ENCODE peak calls at places on chromosome 5, in four cellular contexts. One of them, this sample, is unnamed.
A peak's percentile ranks its signal among the peaks of the same experiment; 100 is the strongest.

GRCh38 chr5:127184841-127185240 is 105.8 kb upstream of the MEGF10 start:
- DNase-seq in mesenchymal stem cell: no peak
- DNase-seq in H1: no peak
- DNase-seq in neuronal stem cell: no peak
- DNase-seq in this sample: no peak

GRCh38 chr5:32613050-32613672 is 27.8 kb downstream of the SUB1 start:
- DNase-seq in neuronal stem cell: peak; percentile 72
- DNase-seq in H1: peak; percentile 25
- DNase-seq in mesenchymal stem cell: peak; percentile 78
- DNase-seq in this sample: peak; percentile 96

GRCh38 chr5:16540421-16540820 is 74.8 kb upstream of the ZNF622 start:
- DNase-seq in mesenchymal stem cell: peak; percentile 27
- DNase-seq in neuronal stem cell: no peak
- DNase-seq in H1: no peak
- DNase-seq in this sample: no peak

GRCh38 chr5:44183753-44184152 is 205.5 kb downstream of the FGF10 start:
- DNase-seq in neuronal stem cell: no peak
- DNase-seq in mesenchymal stem cell: no peak
- DNase-seq in H1: no peak
- DNase-seq in this sample: no peak

GRCh38 chr5:14743601-14744295 is 79.2 kb downstream of the OTULIN start:
- DNase-seq in H1: no peak
- DNase-seq in mesenchymal stem cell: no peak
- DNase-seq in neuronal stem cell: no peak
- DNase-seq in this sample: no peak

GRCh38 chr5:33941090-33941489 is 4.9 kb downstream of the RXFP3 start:
- DNase-seq in H1: no peak
- DNase-seq in neuronal stem cell: no peak
- DNase-seq in mesenchymal stem cell: no peak
- DNase-seq in this sample: no peak

GRCh38 chr5:149841844-149842793 is 102.5 kb downstream of the PDE6A start:
- DNase-seq in H1: no peak
- DNase-seq in neuronal stem cell: no peak
- DNase-seq in mesenchymal stem cell: no peak
- DNase-seq in this sample: no peak

GRCh38 chr5:131541071-131541470 is 94.0 kb downstream of the RAPGEF6 start:
- DNase-seq in neuronal stem cell: no peak
- DNase-seq in H1: no peak
- DNase-seq in mesenchymal stem cell: no peak
- DNase-seq in this sample: no peak

GRCh38 chr5:158857376-158857775 is 242.3 kb downstream of the EBF1 start:
- DNase-seq in mesenchymal stem cell: no peak
- DNase-seq in H1: no peak
- DNase-seq in neuronal stem cell: no peak
- DNase-seq in this sample: no peak

GRCh38 chr5:123732261-123732660 is 220.3 kb downstream of the CSNK1G3 start:
- DNase-seq in neuronal stem cell: no peak
- DNase-seq in H1: no peak
- DNase-seq in mesenchymal stem cell: no peak
- DNase-seq in this sample: no peak

GRCh38 chr5:77329664-77330430 is 119.4 kb downstream of the PDE8B start:
- DNase-seq in mesenchymal stem cell: no peak
- DNase-seq in neuronal stem cell: no peak
- DNase-seq in H1: no peak
- DNase-seq in this sample: peak; percentile 78

GRCh38 chr5:123176224-123176937 is 87.3 kb downstream of the PRDM6 start:
- DNase-seq in neuronal stem cell: no peak
- DNase-seq in H1: no peak
- DNase-seq in mesenchymal stem cell: peak; percentile 28
- DNase-seq in this sample: peak; percentile 23

GRCh38 chr5:75057551-75057950 is 5.2 kb upstream of the GCNT4 start:
- DNase-seq in mesenchymal stem cell: peak; percentile 32
- DNase-seq in H1: no peak
- DNase-seq in neuronal stem cell: no peak
- DNase-seq in this sample: peak; percentile 20

GRCh38 chr5:111401906-111402305 is 110.4 kb downstream of the STARD4 start:
- DNase-seq in H1: no peak
- DNase-seq in mesenchymal stem cell: no peak
- DNase-seq in neuronal stem cell: no peak
- DNase-seq in this sample: no peak

GRCh38 chr5:133552925-133553525 is 59.3 kb downstream of the FSTL4 start:
- DNase-seq in H1: peak; percentile 38
- DNase-seq in mesenchymal stem cell: peak; percentile 30
- DNase-seq in neuronal stem cell: peak; percentile 62
- DNase-seq in this sample: peak; percentile 64

GRCh38 chr5:142484821-142485387 is 160.1 kb upstream of the SPRY4 start:
- DNase-seq in neuronal stem cell: no peak
- DNase-seq in mesenchymal stem cell: peak; percentile 63
- DNase-seq in H1: no peak
- DNase-seq in this sample: peak; percentile 74

GRCh38 chr5:126938461-126938860 is 91.9 kb downstream of the MARCHF3 start:
- DNase-seq in neuronal stem cell: no peak
- DNase-seq in mesenchymal stem cell: peak; percentile 68
- DNase-seq in H1: no peak
- DNase-seq in this sample: no peak

GRCh38 chr5:89417990-89418820 is 535.2 kb upstream of the MEF2C start:
- DNase-seq in mesenchymal stem cell: no peak
- DNase-seq in H1: no peak
- DNase-seq in neuronal stem cell: no peak
- DNase-seq in this sample: no peak

GRCh38 chr5:168874713-168875380 is 295.7 kb upstream of the PANK3 start:
- DNase-seq in H1: peak; percentile 23
- DNase-seq in neuronal stem cell: no peak
- DNase-seq in mesenchymal stem cell: peak; percentile 23
- DNase-seq in this sample: peak; percentile 90

GRCh38 chr5:116759860-116760644 is 185.4 kb upstream of the SEMA6A start:
- DNase-seq in neuronal stem cell: peak; percentile 82
- DNase-seq in H1: no peak
- DNase-seq in mesenchymal stem cell: peak; percentile 48
- DNase-seq in this sample: peak; percentile 38

GRCh38 chr5:169629847-169630548 is 7.1 kb upstream of the DOCK2 start:
- DNase-seq in mesenchymal stem cell: peak; percentile 73
- DNase-seq in H1: no peak
- DNase-seq in neuronal stem cell: no peak
- DNase-seq in this sample: peak; percentile 68

GRCh38 chr5:56617998-56618397 is 197.4 kb upstream of the MAP3K1 start:
- DNase-seq in mesenchymal stem cell: no peak
- DNase-seq in H1: no peak
- DNase-seq in neuronal stem cell: no peak
- DNase-seq in this sample: no peak

GRCh38 chr5:78649816-78650561 is 1.4 kb upstream of the LHFPL2 start:
- DNase-seq in mesenchymal stem cell: peak; percentile 70
- DNase-seq in neuronal stem cell: no peak
- DNase-seq in H1: no peak
- DNase-seq in this sample: peak; percentile 5

GRCh38 chr5:180870669-180871068 is 9.6 kb upstream of the ZFP62 start:
- DNase-seq in neuronal stem cell: no peak
- DNase-seq in H1: no peak
- DNase-seq in mesenchymal stem cell: no peak
- DNase-seq in this sample: no peak

GRCh38 chr5:131096774-131097695 is 68.0 kb downstream of the HINT1 start:
- DNase-seq in neuronal stem cell: no peak
- DNase-seq in mesenchymal stem cell: no peak
- DNase-seq in H1: no peak
- DNase-seq in this sample: no peak

GRCh38 chr5:179318193-179318955 is 26.9 kb downstream of the ADAMTS2 start:
- DNase-seq in H1: no peak
- DNase-seq in neuronal stem cell: peak; percentile 87
- DNase-seq in mesenchymal stem cell: no peak
- DNase-seq in this sample: no peak

GRCh38 chr5:114118511-114118910 is 243.4 kb upstream of the KCNN2 start:
- DNase-seq in mesenchymal stem cell: no peak
- DNase-seq in H1: no peak
- DNase-seq in neuronal stem cell: no peak
- DNase-seq in this sample: no peak

GRCh38 chr5:145965804-145966203 is 29.4 kb downstream of the SH3RF2 start:
- DNase-seq in H1: no peak
- DNase-seq in neuronal stem cell: no peak
- DNase-seq in mesenchymal stem cell: no peak
- DNase-seq in this sample: peak; percentile 31

DNA sequence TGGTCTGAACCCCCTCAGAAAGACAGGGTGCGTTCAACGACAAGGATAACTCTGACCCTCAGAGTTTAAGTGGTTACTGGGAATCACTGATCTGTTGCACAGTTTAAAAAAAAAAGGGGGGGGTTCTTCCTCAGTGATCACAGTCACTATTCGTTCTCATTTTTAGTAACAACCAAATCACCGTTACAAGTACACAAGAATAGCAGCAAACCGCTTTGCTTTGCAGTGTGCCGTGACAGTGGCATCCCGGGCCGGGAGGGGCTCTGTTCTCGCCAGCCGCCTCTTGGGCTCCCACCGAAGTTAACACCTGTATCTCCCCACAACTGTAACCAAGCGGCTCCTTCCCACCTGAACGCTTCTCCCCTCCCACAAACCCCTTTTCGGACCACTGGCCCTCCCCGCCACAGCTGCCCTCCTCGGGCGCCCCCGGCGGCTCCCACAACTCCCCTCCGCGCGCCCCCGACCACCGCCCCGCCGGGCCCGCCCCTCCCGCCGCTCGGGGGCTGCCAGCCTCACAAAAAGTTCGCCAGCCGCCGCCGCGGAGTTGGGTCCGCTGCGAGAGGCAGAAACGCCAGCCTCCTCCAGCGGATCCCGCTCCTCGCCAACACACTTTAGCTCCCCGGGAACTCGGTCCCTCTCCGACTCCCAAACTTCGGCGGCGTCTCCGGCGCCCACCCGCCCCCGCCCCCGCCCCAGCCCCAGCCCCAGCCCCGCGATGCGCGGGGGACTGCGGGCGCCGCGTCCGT is 1.2 kb downstream of the SSBP2 start:
- DNase-seq in neuronal stem cell: peak; percentile 37
- DNase-seq in mesenchymal stem cell: no peak
- DNase-seq in H1: no peak
- DNase-seq in this sample: peak; percentile 32
- H2AFZ ChIP-seq in neuronal stem cell: peak overlapping the region; percentile 71
- H2AFZ ChIP-seq in mesenchymal stem cell: no peak overlapping the region
- H2AFZ ChIP-seq in H1: peak overlapping the region; percentile 1
- H2AFZ ChIP-seq in this sample: peak overlapping the region; percentile 54

GRCh38 chr5:172188033-172188892 is at the start of gene STK10:
- DNase-seq in H1: no peak
- DNase-seq in neuronal stem cell: peak; percentile 89
- DNase-seq in mesenchymal stem cell: peak; percentile 94
- DNase-seq in this sample: peak; percentile 94

GRCh38 chr5:172187118-172188032 is 649 bp downstream of the STK10 start:
- DNase-seq in H1: no peak
- DNase-seq in neuronal stem cell: peak; percentile 27
- DNase-seq in mesenchymal stem cell: peak; percentile 87
- DNase-seq in this sample: peak; percentile 91

GRCh38 chr5:172188893-172189692 is 1.1 kb upstream of the STK10 start:
- DNase-seq in neuronal stem cell: peak; percentile 60
- DNase-seq in H1: no peak
- DNase-seq in mesenchymal stem cell: peak; percentile 67
- DNase-seq in this sample: peak; percentile 63

GRCh38 chr5:172186114-172186695 is 1.8 kb downstream of the STK10 start:
- DNase-seq in neuronal stem cell: no peak
- DNase-seq in H1: no peak
- DNase-seq in mesenchymal stem cell: no peak
- DNase-seq in this sample: no peak

GRCh38 chr5:172189693-172190296 is 1.8 kb upstream of the STK10 start:
- DNase-seq in mesenchymal stem cell: no peak
- DNase-seq in neuronal stem cell: no peak
- DNase-seq in H1: no peak
- DNase-seq in this sample: no peak
- H3K4me3 ChIP-seq in mesenchymal stem cell: no peak overlapping the region
- H3K4me3 ChIP-seq in neuronal stem cell: peak overlapping the region; percentile 85
- H3K4me3 ChIP-seq in H1: peak overlapping the region; percentile 75
- H3K4me3 ChIP-seq in this sample: no peak overlapping the region

GRCh38 chr5:31412324-31412723 is 119.6 kb downstream of the DROSHA start:
- DNase-seq in H1: no peak
- DNase-seq in neuronal stem cell: no peak
- DNase-seq in mesenchymal stem cell: no peak
- DNase-seq in this sample: no peak
- H2AK5ac ChIP-seq in H1: no peak overlapping the region
- H2AK5ac ChIP-seq in neuronal stem cell: no peak overlapping the region
- H2AK5ac ChIP-seq in mesenchymal stem cell: no peak overlapping the region
- H2AK5ac ChIP-seq in this sample: no peak overlapping the region

GRCh38 chr5:372911-373709 is 51.6 kb downstream of the AHRR start:
- DNase-seq in mesenchymal stem cell: peak; percentile 63
- DNase-seq in neuronal stem cell: no peak
- DNase-seq in H1: no peak
- DNase-seq in this sample: no peak

GRCh38 chr5:374631-375335 is 53.3 kb downstream of the AHRR start:
- DNase-seq in neuronal stem cell: no peak
- DNase-seq in H1: no peak
- DNase-seq in mesenchymal stem cell: no peak
- DNase-seq in this sample: no peak

GRCh38 chr5:372556-372910 is 51.0 kb downstream of the AHRR start:
- DNase-seq in mesenchymal stem cell: no peak
- DNase-seq in H1: no peak
- DNase-seq in neuronal stem cell: no peak
- DNase-seq in this sample: no peak

GRCh38 chr5:375336-375920 is 53.9 kb downstream of the AHRR start:
- DNase-seq in H1: no peak
- DNase-seq in mesenchymal stem cell: no peak
- DNase-seq in neuronal stem cell: no peak
- DNase-seq in this sample: no peak

GRCh38 chr5:373710-374602 is 52.4 kb downstream of the AHRR start:
- DNase-seq in H1: no peak
- DNase-seq in mesenchymal stem cell: peak; percentile 85
- DNase-seq in neuronal stem cell: peak; percentile 24
- DNase-seq in this sample: no peak
- H2AFZ ChIP-seq in H1: no peak overlapping the region
- H2AFZ ChIP-seq in mesenchymal stem cell: no peak overlapping the region
- H2AFZ ChIP-seq in neuronal stem cell: peak overlapping the region; percentile 87
- H2AFZ ChIP-seq in this sample: no peak overlapping the region

DNA sequence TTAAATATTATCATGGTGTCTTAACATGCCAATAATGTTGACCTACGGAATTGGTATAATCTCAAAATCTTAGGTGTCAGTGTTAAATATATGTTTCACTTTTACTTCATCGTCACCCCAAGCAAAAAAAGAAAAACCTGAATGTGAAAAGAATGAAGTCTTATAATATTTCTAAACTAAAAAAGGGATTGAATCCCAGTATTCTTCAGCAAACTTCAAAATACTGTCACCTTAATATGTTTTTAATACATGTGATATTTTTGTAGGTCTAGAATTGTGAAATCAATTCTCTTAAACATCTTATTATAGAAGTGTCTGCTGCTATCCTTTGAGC is 14.1 kb downstream of the UBE2D2 start:
- DNase-seq in mesenchymal stem cell: no peak
- DNase-seq in H1: no peak
- DNase-seq in neuronal stem cell: no peak
- DNase-seq in this sample: no peak
- H3K4me3 ChIP-seq in mesenchymal stem cell: no peak overlapping the region
- H3K4me3 ChIP-seq in H1: no peak overlapping the region
- H3K4me3 ChIP-seq in neuronal stem cell: no peak overlapping the region
- H3K4me3 ChIP-seq in this sample: no peak overlapping the region

GRCh38 chr5:54017580-54017979 is 292.8 kb downstream of the ARL15 start:
- DNase-seq in mesenchymal stem cell: no peak
- DNase-seq in H1: no peak
- DNase-seq in neuronal stem cell: no peak
- DNase-seq in this sample: no peak
- H2AK5ac ChIP-seq in mesenchymal stem cell: no peak overlapping the region
- H2AK5ac ChIP-seq in H1: peak overlapping the region; percentile 99
- H2AK5ac ChIP-seq in neuronal stem cell: no peak overlapping the region
- H2AK5ac ChIP-seq in this sample: no peak overlapping the region

GRCh38 chr5:136886623-136887022 is 521.3 kb upstream of the TRPC7 start:
- DNase-seq in H1: no peak
- DNase-seq in mesenchymal stem cell: no peak
- DNase-seq in neuronal stem cell: no peak
- DNase-seq in this sample: no peak
- H2AFZ ChIP-seq in H1: no peak overlapping the region
- H2AFZ ChIP-seq in mesenchymal stem cell: no peak overlapping the region
- H2AFZ ChIP-seq in neuronal stem cell: no peak overlapping the region
- H2AFZ ChIP-seq in this sample: no peak overlapping the region

GRCh38 chr5:121707196-121707595 is 144.5 kb upstream of the FTMT start:
- DNase-seq in H1: no peak
- DNase-seq in mesenchymal stem cell: no peak
- DNase-seq in neuronal stem cell: no peak
- DNase-seq in this sample: no peak
- H3K4me3 ChIP-seq in H1: no peak overlapping the region
- H3K4me3 ChIP-seq in mesenchymal stem cell: no peak overlapping the region
- H3K4me3 ChIP-seq in neuronal stem cell: no peak overlapping the region
- H3K4me3 ChIP-seq in this sample: no peak overlapping the region

This sample was measured in trophoblast cell.